ENCODE peak calls at places on chromosomes 12 and 14, in ten cellular contexts. One of them, this sample, is unnamed.

GRCh38 chr12:94769040-94769420 is 118.7 kb upstream of the TMCC3 start:
- DNase-seq in IMR-90: no peak
- DNase-seq in cardiac fibroblast: no peak
- DNase-seq in brain microvascular endothelial cell: no peak
- DNase-seq in kidney epithelial cell: no peak
- DNase-seq in body of pancreas: no peak
- DNase-seq in GM23248: no peak
- DNase-seq in hepatocyte: no peak
- DNase-seq in AG04450: no peak
- DNase-seq in Panc1: no peak
- DNase-seq in this sample: no peak

GRCh38 chr12:47270782-47271664 is 191.3 kb upstream of the AMIGO2 start:
- DNase-seq in IMR-90: peak
- DNase-seq in cardiac fibroblast: peak
- DNase-seq in brain microvascular endothelial cell: peak
- DNase-seq in kidney epithelial cell: peak
- DNase-seq in body of pancreas: no peak
- DNase-seq in GM23248: peak
- DNase-seq in hepatocyte: no peak
- DNase-seq in AG04450: no peak
- DNase-seq in Panc1: peak
- DNase-seq in this sample: no peak

GRCh38 chr12:2439332-2440100 is 355.3 kb upstream of the FKBP4 start:
- DNase-seq in IMR-90: no peak
- DNase-seq in cardiac fibroblast: no peak
- DNase-seq in brain microvascular endothelial cell: no peak
- DNase-seq in kidney epithelial cell: no peak
- DNase-seq in body of pancreas: no peak
- DNase-seq in GM23248: no peak
- DNase-seq in hepatocyte: no peak
- DNase-seq in AG04450: no peak
- DNase-seq in Panc1: no peak
- DNase-seq in this sample: no peak

GRCh38 chr14:100004392-100004791 is 60.8 kb upstream of the EVL start:
- DNase-seq in IMR-90: no peak
- DNase-seq in cardiac fibroblast: no peak
- DNase-seq in brain microvascular endothelial cell: no peak
- DNase-seq in kidney epithelial cell: no peak
- DNase-seq in body of pancreas: no peak
- DNase-seq in GM23248: no peak
- DNase-seq in hepatocyte: no peak
- DNase-seq in AG04450: no peak
- DNase-seq in Panc1: no peak
- DNase-seq in this sample: no peak

GRCh38 chr12:121933522-121934317 is 15.3 kb downstream of the CFAP251 start:
- DNase-seq in IMR-90: peak
- DNase-seq in cardiac fibroblast: peak
- DNase-seq in brain microvascular endothelial cell: peak
- DNase-seq in kidney epithelial cell: no peak
- DNase-seq in body of pancreas: no peak
- DNase-seq in GM23248: no peak
- DNase-seq in hepatocyte: peak
- DNase-seq in AG04450: no peak
- DNase-seq in Panc1: no peak
- DNase-seq in this sample: no peak

GRCh38 chr14:57816568-57817284 is 49.2 kb downstream of the SLC35F4 start:
- DNase-seq in IMR-90: no peak
- DNase-seq in cardiac fibroblast: no peak
- DNase-seq in brain microvascular endothelial cell: no peak
- DNase-seq in kidney epithelial cell: peak
- DNase-seq in body of pancreas: no peak
- DNase-seq in GM23248: peak
- DNase-seq in hepatocyte: no peak
- DNase-seq in AG04450: no peak
- DNase-seq in Panc1: no peak
- DNase-seq in this sample: no peak

GRCh38 chr14:103031956-103032355 is 25.4 kb downstream of the CDC42BPB start:
- DNase-seq in IMR-90: no peak
- DNase-seq in cardiac fibroblast: no peak
- DNase-seq in brain microvascular endothelial cell: no peak
- DNase-seq in kidney epithelial cell: no peak
- DNase-seq in body of pancreas: peak
- DNase-seq in GM23248: peak
- DNase-seq in hepatocyte: peak
- DNase-seq in AG04450: no peak
- DNase-seq in Panc1: no peak
- DNase-seq in this sample: no peak

GRCh38 chr12:132109741-132110140 is 34.4 kb downstream of the DDX51 start:
- DNase-seq in IMR-90: peak
- DNase-seq in cardiac fibroblast: no peak
- DNase-seq in brain microvascular endothelial cell: peak
- DNase-seq in kidney epithelial cell: no peak
- DNase-seq in body of pancreas: no peak
- DNase-seq in GM23248: no peak
- DNase-seq in hepatocyte: no peak
- DNase-seq in AG04450: no peak
- DNase-seq in Panc1: no peak
- DNase-seq in this sample: no peak

GRCh38 chr12:113242560-113242959 is 21.3 kb downstream of the TPCN1 start:
- DNase-seq in IMR-90: no peak
- DNase-seq in cardiac fibroblast: no peak
- DNase-seq in brain microvascular endothelial cell: no peak
- DNase-seq in kidney epithelial cell: no peak
- DNase-seq in body of pancreas: no peak
- DNase-seq in GM23248: no peak
- DNase-seq in hepatocyte: no peak
- DNase-seq in AG04450: no peak
- DNase-seq in Panc1: no peak
- DNase-seq in this sample: no peak

GRCh38 chr12:113241191-113242017 is 20.1 kb downstream of the TPCN1 start:
- DNase-seq in IMR-90: peak
- DNase-seq in cardiac fibroblast: no peak
- DNase-seq in brain microvascular endothelial cell: peak
- DNase-seq in kidney epithelial cell: peak
- DNase-seq in body of pancreas: peak
- DNase-seq in GM23248: peak
- DNase-seq in hepatocyte: peak
- DNase-seq in AG04450: peak
- DNase-seq in Panc1: peak
- DNase-seq in this sample: no peak

GRCh38 chr12:113246478-113247122 is 25.3 kb downstream of the TPCN1 start:
- DNase-seq in IMR-90: peak
- DNase-seq in cardiac fibroblast: no peak
- DNase-seq in brain microvascular endothelial cell: no peak
- DNase-seq in kidney epithelial cell: no peak
- DNase-seq in body of pancreas: peak
- DNase-seq in GM23248: no peak
- DNase-seq in hepatocyte: peak
- DNase-seq in AG04450: no peak
- DNase-seq in Panc1: no peak
- DNase-seq in this sample: peak

GRCh38 chr12:113242018-113242418 is 20.8 kb downstream of the TPCN1 start:
- DNase-seq in IMR-90: no peak
- DNase-seq in cardiac fibroblast: no peak
- DNase-seq in brain microvascular endothelial cell: peak
- DNase-seq in kidney epithelial cell: peak
- DNase-seq in body of pancreas: peak
- DNase-seq in GM23248: peak
- DNase-seq in hepatocyte: no peak
- DNase-seq in AG04450: no peak
- DNase-seq in Panc1: peak
- DNase-seq in this sample: peak

GRCh38 chr12:113244015-113244983 is 23.0 kb downstream of the TPCN1 start:
- DNase-seq in IMR-90: no peak
- DNase-seq in cardiac fibroblast: peak
- DNase-seq in brain microvascular endothelial cell: no peak
- DNase-seq in kidney epithelial cell: no peak
- DNase-seq in body of pancreas: peak
- DNase-seq in GM23248: no peak
- DNase-seq in hepatocyte: no peak
- DNase-seq in AG04450: no peak
- DNase-seq in Panc1: no peak
- DNase-seq in this sample: peak
- H3K4me3 ChIP-seq in IMR-90: no peak
- H3K4me3 ChIP-seq in cardiac fibroblast: no peak
- H3K4me3 ChIP-seq in brain microvascular endothelial cell: no peak
- H3K4me3 ChIP-seq in kidney epithelial cell: no peak
- H3K4me3 ChIP-seq in body of pancreas: no peak
- H3K4me3 ChIP-seq in GM23248: no peak
- H3K4me3 ChIP-seq in hepatocyte: no peak
- H3K4me3 ChIP-seq in AG04450: no peak
- H3K4me3 ChIP-seq in Panc1: no peak
- H3K4me3 ChIP-seq in this sample: no peak

GRCh38 chr12:49911213-49911605 is 7.5 kb upstream of the FAIM2 start:
- DNase-seq in IMR-90: no peak
- DNase-seq in cardiac fibroblast: no peak
- DNase-seq in brain microvascular endothelial cell: no peak
- DNase-seq in kidney epithelial cell: no peak
- DNase-seq in body of pancreas: no peak
- DNase-seq in GM23248: no peak
- DNase-seq in hepatocyte: no peak
- DNase-seq in AG04450: no peak
- DNase-seq in Panc1: no peak
- DNase-seq in this sample: no peak
- H3K4me3 ChIP-seq in IMR-90: no peak
- H3K4me3 ChIP-seq in cardiac fibroblast: no peak
- H3K4me3 ChIP-seq in brain microvascular endothelial cell: no peak
- H3K4me3 ChIP-seq in kidney epithelial cell: no peak
- H3K4me3 ChIP-seq in body of pancreas: no peak
- H3K4me3 ChIP-seq in GM23248: no peak
- H3K4me3 ChIP-seq in hepatocyte: no peak
- H3K4me3 ChIP-seq in AG04450: no peak
- H3K4me3 ChIP-seq in Panc1: no peak
- H3K4me3 ChIP-seq in this sample: no peak

GRCh38 chr14:67221982-67222328 is 19.3 kb upstream of the PALS1 start:
- DNase-seq in IMR-90: no peak
- DNase-seq in cardiac fibroblast: no peak
- DNase-seq in brain microvascular endothelial cell: no peak
- DNase-seq in kidney epithelial cell: no peak
- DNase-seq in body of pancreas: no peak
- DNase-seq in GM23248: no peak
- DNase-seq in hepatocyte: no peak
- DNase-seq in AG04450: no peak
- DNase-seq in Panc1: no peak
- DNase-seq in this sample: no peak

GRCh38 chr14:67218126-67218525 is 23.1 kb upstream of the PALS1 start:
- DNase-seq in IMR-90: no peak
- DNase-seq in cardiac fibroblast: no peak
- DNase-seq in brain microvascular endothelial cell: no peak
- DNase-seq in kidney epithelial cell: no peak
- DNase-seq in body of pancreas: no peak
- DNase-seq in GM23248: no peak
- DNase-seq in hepatocyte: no peak
- DNase-seq in AG04450: no peak
- DNase-seq in Panc1: no peak
- DNase-seq in this sample: no peak

DNA sequence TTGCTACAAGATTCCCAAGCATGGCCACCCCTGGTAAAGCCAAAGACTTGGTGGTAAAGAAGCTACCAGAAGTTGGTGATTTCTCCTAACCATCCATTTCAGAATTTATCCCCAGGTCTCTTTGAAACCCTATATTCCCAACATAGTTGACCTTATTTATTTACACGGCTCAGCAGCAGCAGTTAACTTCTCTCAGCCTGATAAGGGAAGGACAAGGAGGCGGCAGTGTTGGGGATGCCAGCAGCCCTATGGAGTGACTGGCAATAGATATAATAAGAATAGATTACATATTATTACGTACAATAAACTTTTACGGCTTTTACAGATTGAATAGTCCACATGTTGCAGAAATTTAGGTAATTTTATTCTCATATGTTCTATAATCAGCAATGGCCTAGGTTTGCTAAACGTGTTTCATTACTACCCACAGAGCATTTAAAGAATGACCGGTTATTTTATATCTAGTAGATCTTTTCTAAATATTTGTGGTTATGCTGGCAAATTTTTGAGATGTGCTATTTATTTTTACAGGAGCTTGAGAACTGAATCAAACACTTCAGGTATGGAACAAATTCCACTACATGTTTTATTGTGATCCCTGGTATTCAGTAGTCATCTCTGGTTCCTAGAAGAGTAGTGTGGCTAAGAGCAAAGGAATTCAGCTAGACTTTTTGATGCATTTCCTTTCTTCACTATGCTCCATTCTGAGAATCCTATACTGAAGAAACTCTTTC is 19.8 kb upstream of the PALS1 start:
- DNase-seq in IMR-90: peak
- DNase-seq in cardiac fibroblast: peak
- DNase-seq in brain microvascular endothelial cell: peak
- DNase-seq in kidney epithelial cell: no peak
- DNase-seq in body of pancreas: no peak
- DNase-seq in GM23248: peak
- DNase-seq in hepatocyte: no peak
- DNase-seq in AG04450: peak
- DNase-seq in Panc1: no peak
- DNase-seq in this sample: no peak
- H3K4me3 ChIP-seq in IMR-90: no peak
- H3K4me3 ChIP-seq in cardiac fibroblast: no peak
- H3K4me3 ChIP-seq in brain microvascular endothelial cell: no peak
- H3K4me3 ChIP-seq in kidney epithelial cell: no peak
- H3K4me3 ChIP-seq in body of pancreas: no peak
- H3K4me3 ChIP-seq in GM23248: no peak
- H3K4me3 ChIP-seq in hepatocyte: no peak
- H3K4me3 ChIP-seq in AG04450: no peak
- H3K4me3 ChIP-seq in Panc1: no peak
- H3K4me3 ChIP-seq in this sample: no peak

GRCh38 chr12:120238839-120239445 is 26.6 kb downstream of the PXN start:
- DNase-seq in IMR-90: no peak
- DNase-seq in cardiac fibroblast: no peak
- DNase-seq in brain microvascular endothelial cell: no peak
- DNase-seq in kidney epithelial cell: no peak
- DNase-seq in body of pancreas: no peak
- DNase-seq in GM23248: no peak
- DNase-seq in hepatocyte: no peak
- DNase-seq in AG04450: no peak
- DNase-seq in Panc1: no peak
- DNase-seq in this sample: no peak

GRCh38 chr12:120234643-120235368 is 30.7 kb downstream of the PXN start:
- DNase-seq in IMR-90: peak
- DNase-seq in cardiac fibroblast: peak
- DNase-seq in brain microvascular endothelial cell: peak
- DNase-seq in kidney epithelial cell: peak
- DNase-seq in body of pancreas: peak
- DNase-seq in GM23248: peak
- DNase-seq in hepatocyte: peak
- DNase-seq in AG04450: peak
- DNase-seq in Panc1: peak
- DNase-seq in this sample: peak

GRCh38 chr12:120236124-120236398 is 29.5 kb downstream of the PXN start:
- DNase-seq in IMR-90: no peak
- DNase-seq in cardiac fibroblast: no peak
- DNase-seq in brain microvascular endothelial cell: no peak
- DNase-seq in kidney epithelial cell: no peak
- DNase-seq in body of pancreas: no peak
- DNase-seq in GM23248: peak
- DNase-seq in hepatocyte: no peak
- DNase-seq in AG04450: no peak
- DNase-seq in Panc1: no peak
- DNase-seq in this sample: no peak

GRCh38 chr12:120238224-120238616 is 27.3 kb downstream of the PXN start:
- DNase-seq in IMR-90: no peak
- DNase-seq in cardiac fibroblast: no peak
- DNase-seq in brain microvascular endothelial cell: no peak
- DNase-seq in kidney epithelial cell: no peak
- DNase-seq in body of pancreas: no peak
- DNase-seq in GM23248: no peak
- DNase-seq in hepatocyte: no peak
- DNase-seq in AG04450: no peak
- DNase-seq in Panc1: no peak
- DNase-seq in this sample: no peak

GRCh38 chr12:120235369-120236123 is 30.0 kb downstream of the PXN start:
- DNase-seq in IMR-90: no peak
- DNase-seq in cardiac fibroblast: no peak
- DNase-seq in brain microvascular endothelial cell: no peak
- DNase-seq in kidney epithelial cell: no peak
- DNase-seq in body of pancreas: no peak
- DNase-seq in GM23248: peak
- DNase-seq in hepatocyte: no peak
- DNase-seq in AG04450: no peak
- DNase-seq in Panc1: no peak
- DNase-seq in this sample: no peak
- H3K4me3 ChIP-seq in IMR-90: no peak
- H3K4me3 ChIP-seq in cardiac fibroblast: peak
- H3K4me3 ChIP-seq in brain microvascular endothelial cell: no peak
- H3K4me3 ChIP-seq in kidney epithelial cell: no peak
- H3K4me3 ChIP-seq in body of pancreas: no peak
- H3K4me3 ChIP-seq in GM23248: peak
- H3K4me3 ChIP-seq in hepatocyte: no peak
- H3K4me3 ChIP-seq in AG04450: peak
- H3K4me3 ChIP-seq in Panc1: no peak
- H3K4me3 ChIP-seq in this sample: no peak

This sample was measured in right lobe of liver.